ENCODE peak calls at places on chromosomes 5 and 9, in seven cellular contexts. X is body of pancreas, H is left ventricle myocardium inferior, U is Panc1, W is ovary, E is heart left ventricle, C is fibroblast of lung. B is an unnamed sample. For H3K36me3 and H3K27me3, the result is how much of the 10 kb centered on the place peaks cover.

GRCh38 chr5:158532739-158533138 is 567.0 kb downstream of the EBF1 start:
- DNase-seq in X (no peak), H (no peak), U (no peak), W (no peak), E (no peak), C (no peak), B (no peak)

GRCh38 chr9:14780251-14780650 is 57.7 kb upstream of the CER1 start:
- DNase-seq in X (no peak), H (no peak), U (no peak), W (no peak), E (no peak), C (no peak), B (no peak)

GRCh38 chr5:66931651-66932050 is 264.9 kb downstream of the CD180 start:
- DNase-seq in X (no peak), H (no peak), U (no peak), W (no peak), E (no peak), C (no peak), B (no peak)

GRCh38 chr9:102295188-102295587 is 556.7 kb upstream of the GRIN3A start:
- DNase-seq in X (no peak), H (no peak), U (no peak), W (no peak), E (no peak), C (no peak), B (no peak)

GRCh38 chr5:139671096-139671841 is 23.1 kb downstream of the CXXC5 start:
- DNase-seq in X (no peak), H (peak), U (no peak), W (no peak), E (peak), C (peak), B (no peak)

GRCh38 chr9:25678147-25678666 is at the start of gene TUSC1:
- DNase-seq in X (peak), H (peak), U (no peak), W (peak), E (peak), C (peak), B (peak)

GRCh38 chr5:92283521-92283920 is 900.4 kb upstream of the ARRDC3 start:
- DNase-seq in X (no peak), H (no peak), U (no peak), W (no peak), E (no peak), C (peak), B (no peak)

GRCh38 chr9:36023260-36024048 is 13.3 kb upstream of the RECK start:
- DNase-seq in X (peak), H (peak), U (peak), W (peak), E (peak), C (peak), B (no peak)

GRCh38 chr5:73419414-73420390 is 28.9 kb downstream of the FOXD1 start:
- DNase-seq in X (no peak), H (no peak), U (no peak), W (no peak), E (no peak), C (peak), B (peak)

GRCh38 chr5:35771321-35771720 is 85.4 kb upstream of the IL7R start:
- DNase-seq in X (no peak), H (no peak), U (no peak), W (no peak), E (no peak), C (peak), B (peak)

GRCh38 chr5:52560366-52560765 is 227.3 kb upstream of the ITGA1 start:
- DNase-seq in X (no peak), H (no peak), U (no peak), W (no peak), E (no peak), C (no peak), B (no peak)

GRCh38 chr5:124584991-124585715 is 161.3 kb downstream of the ZNF608 start:
- DNase-seq in X (no peak), H (no peak), U (no peak), W (no peak), E (no peak), C (no peak), B (no peak)

GRCh38 chr5:177447611-177448243 is 1.1 kb downstream of the PRR7 start:
- DNase-seq in X (peak), H (no peak), U (peak), W (no peak), E (peak), C (peak), B (no peak)

GRCh38 chr5:19853616-19854240 is 134.3 kb downstream of the CDH18 start:
- DNase-seq in X (no peak), H (no peak), U (peak), W (no peak), E (no peak), C (peak), B (peak)

DNA sequence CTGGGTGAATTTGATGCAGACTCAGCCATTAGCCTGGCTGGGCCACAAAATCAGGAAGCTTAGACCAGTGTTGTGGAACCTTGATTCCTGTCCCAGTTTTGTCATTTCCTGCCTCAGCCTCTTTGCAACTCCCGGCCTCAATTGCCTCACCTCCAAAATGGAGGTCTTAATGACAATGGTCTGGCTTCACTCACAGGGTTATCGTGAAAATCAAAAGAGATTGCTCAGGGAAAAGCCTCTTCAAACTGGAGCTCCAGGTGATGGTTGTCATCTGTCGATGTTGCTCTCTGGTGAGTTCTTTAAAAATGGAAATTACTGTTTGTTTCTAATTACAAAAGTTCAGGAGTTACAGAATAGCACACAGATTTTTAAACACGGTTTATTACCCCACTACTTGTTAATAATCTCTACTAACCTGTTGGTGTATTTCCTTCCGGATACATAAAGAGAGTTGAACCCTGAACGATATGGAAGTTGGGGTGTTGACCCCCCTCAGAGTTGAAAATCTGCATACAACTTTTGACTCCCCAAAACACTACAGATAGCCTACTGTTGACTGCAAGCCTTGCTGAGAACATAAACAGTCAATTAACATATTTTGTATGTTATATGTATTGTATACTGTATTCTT is 109.9 kb upstream of the CPEB4 start:
- DNase-seq in X (peak), H (no peak), U (no peak), W (no peak), E (no peak), C (no peak), B (no peak)
- H3K36me3 ChIP-seq in X (under half), H (under half), U (under half), W (under half), E (under half), C (under half), B (under half)

GRCh38 chr5:168109441-168109840 is 182.0 kb upstream of the WWC1 start:
- DNase-seq in X (no peak), H (no peak), U (no peak), W (no peak), E (no peak), C (peak), B (no peak)
- H3K27me3 ChIP-seq in X (under half), H (under half), U (under half), W (under half), E (under half), C (under half), B (under half)

DNA sequence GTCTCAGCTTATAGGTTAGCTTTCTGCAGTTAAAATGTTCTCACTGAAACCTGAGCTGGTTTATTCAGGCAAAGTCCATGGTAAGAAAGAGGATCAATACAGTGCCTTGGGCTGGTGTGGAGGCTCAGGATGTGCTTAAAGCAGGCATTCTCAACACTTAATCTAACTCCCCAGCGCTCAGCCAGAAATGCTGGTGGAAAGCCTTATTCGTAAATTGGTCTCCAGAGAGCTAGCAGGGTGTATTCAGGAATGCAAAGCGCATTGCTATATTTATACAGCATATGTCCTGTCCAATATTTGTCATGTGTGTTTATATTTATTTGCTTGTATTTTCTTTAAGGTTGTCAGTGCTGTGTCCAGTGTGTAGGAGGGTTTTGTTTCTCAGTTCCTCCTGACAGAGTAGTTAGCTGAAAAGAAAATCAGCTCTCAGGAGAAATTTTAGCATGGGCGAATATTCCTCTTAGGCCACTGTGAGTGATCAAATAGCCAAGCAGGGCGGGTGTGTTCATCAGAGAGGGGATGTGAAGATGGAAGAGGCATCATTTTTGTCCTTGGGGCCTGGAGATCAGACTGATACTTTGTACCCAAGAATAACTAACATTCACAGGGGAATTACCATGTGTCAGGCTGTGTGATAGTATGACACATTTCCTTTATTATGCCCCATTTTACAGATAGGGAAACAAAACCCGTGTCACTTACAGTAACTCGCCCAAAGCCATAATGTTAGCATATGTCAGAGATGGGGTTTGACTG is 65.8 kb downstream of the DOCK2 start:
- DNase-seq in X (no peak), H (no peak), U (no peak), W (no peak), E (no peak), C (no peak), B (no peak)
- H3K36me3 ChIP-seq in X (under half), H (under half), U (under half), W (under half), E (under half), C (under half), B (under half)

GRCh38 chr5:137318027-137318426 is 181.1 kb downstream of the SPOCK1 start:
- DNase-seq in X (no peak), H (no peak), U (no peak), W (no peak), E (no peak), C (no peak), B (no peak)

GRCh38 chr5:137316346-137316736 is 182.8 kb downstream of the SPOCK1 start:
- DNase-seq in X (peak), H (no peak), U (no peak), W (no peak), E (no peak), C (peak), B (no peak)

GRCh38 chr5:137313526-137314175 is 185.5 kb downstream of the SPOCK1 start:
- DNase-seq in X (no peak), H (no peak), U (no peak), W (no peak), E (no peak), C (no peak), B (no peak)

GRCh38 chr5:137312060-137312459 is 187.1 kb downstream of the SPOCK1 start:
- DNase-seq in X (no peak), H (no peak), U (no peak), W (no peak), E (no peak), C (no peak), B (no peak)

DNA sequence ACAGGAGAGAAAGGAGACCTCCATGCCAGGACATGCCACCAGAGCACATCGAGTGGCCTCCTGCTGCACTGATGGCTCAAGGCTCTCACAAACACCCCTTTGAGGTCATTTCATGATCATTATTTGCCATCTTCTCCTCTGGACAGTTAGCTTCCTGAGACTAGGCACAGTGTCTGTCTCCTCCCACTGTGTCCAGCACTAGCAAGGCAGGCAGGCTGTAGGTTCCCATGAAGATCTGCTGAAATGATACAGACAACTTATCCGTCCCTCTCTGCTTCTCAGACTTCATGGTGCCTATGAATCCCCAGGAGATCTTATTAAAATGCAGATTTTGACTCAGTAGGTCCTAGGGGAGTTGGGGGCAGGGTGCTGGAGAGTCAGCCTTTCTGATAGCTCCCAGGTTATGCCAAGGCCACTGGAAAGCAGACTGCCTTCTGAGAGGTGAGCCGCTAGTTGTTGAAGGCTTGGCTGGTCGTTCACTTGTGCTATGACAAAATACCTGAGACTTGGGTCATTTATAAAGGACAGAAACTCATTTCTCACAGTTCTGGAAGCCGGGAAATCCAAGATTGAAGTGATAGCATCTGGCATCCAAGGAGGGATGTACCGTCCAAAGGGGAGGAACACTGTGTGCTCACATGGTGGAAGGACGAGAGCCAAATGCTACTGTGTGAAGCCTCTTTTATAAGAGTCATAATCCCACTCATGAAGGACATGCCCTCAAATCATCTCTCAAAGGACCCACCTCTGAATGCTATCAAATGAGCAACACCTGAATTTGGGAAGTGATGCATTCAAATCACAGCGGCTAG is 183.4 kb downstream of the SPOCK1 start:
- DNase-seq in X (no peak), H (no peak), U (no peak), W (no peak), E (no peak), C (no peak), B (no peak)
- H3K27me3 ChIP-seq in X (under half), H (under half), U (under half), W (under half), E (under half), C (under half), B (under half)

DNA sequence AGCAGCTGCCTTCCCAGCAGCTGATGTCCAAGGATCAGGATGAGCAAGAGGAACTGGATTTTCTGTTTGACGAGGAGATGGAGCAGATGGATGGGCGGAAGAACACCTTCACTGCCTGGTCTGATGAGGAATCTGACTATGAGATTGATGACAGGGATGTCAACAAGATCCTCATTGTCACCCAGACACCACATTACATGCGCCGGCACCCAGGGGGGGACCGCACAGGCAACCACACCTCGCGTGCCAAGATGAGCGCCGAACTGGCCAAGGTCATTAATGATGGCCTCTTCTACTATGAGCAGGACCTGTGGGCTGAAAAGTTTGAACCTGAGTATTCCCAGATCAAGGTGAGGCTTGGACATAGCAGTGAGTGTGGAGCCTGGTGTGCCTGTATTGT is 46.9 kb downstream of the LARP1 start:
- DNase-seq in X (no peak), H (no peak), U (no peak), W (no peak), E (no peak), C (no peak), B (no peak)
- H3K36me3 ChIP-seq in X (half or more), H (half or more), U (half or more), W (under half), E (half or more), C (under half), B (under half)

GRCh38 chr5:17305024-17305423 is 87.6 kb downstream of the BASP1 start:
- DNase-seq in X (no peak), H (no peak), U (no peak), W (no peak), E (no peak), C (no peak), B (no peak)
- H3K27me3 ChIP-seq in X (under half), H (under half), U (under half), W (under half), E (under half), C (under half), B (under half)